ENCODE peak calls at places on chromosome 4, in four cellular contexts. U is foreskin keratinocyte, M is vagina, X is Peyer's patch. R is an unnamed sample.

GRCh38 chr4:174815282-174815681 is 13.8 kb downstream of the GLRA3 start:
- DNase-seq in U (no peak), M (no peak), X (no peak), R (no peak)

GRCh38 chr4:117831060-117831683 is 203.1 kb upstream of the NDST3 start:
- DNase-seq in U (no peak), M (no peak), X (no peak), R (no peak)

GRCh38 chr4:147542229-147542990 is 61.5 kb downstream of the EDNRA start:
- DNase-seq in U (no peak), M (no peak), X (no peak), R (no peak)

GRCh38 chr4:72531768-72532290 is 37.2 kb downstream of the ADAMTS3 start:
- DNase-seq in U (no peak), M (no peak), X (no peak), R (no peak)

GRCh38 chr4:176789955-176790354 is 2.8 kb downstream of the VEGFC start:
- DNase-seq in U (peak), M (no peak), X (no peak), R (peak)

GRCh38 chr4:161343188-161343950 is 820.4 kb downstream of the FSTL5 start:
- DNase-seq in U (no peak), M (no peak), X (no peak), R (no peak)

GRCh38 chr4:81118086-81118485 is 87.6 kb downstream of the BMP3 start:
- DNase-seq in U (no peak), M (no peak), X (no peak), R (no peak)

GRCh38 chr4:40897557-40898203 is 147.9 kb downstream of the NSUN7 start:
- DNase-seq in U (no peak), M (no peak), X (peak), R (no peak)

GRCh38 chr4:60223098-60223497 is 977.0 kb upstream of the ADGRL3 start:
- DNase-seq in U (no peak), M (no peak), X (no peak), R (no peak)

GRCh38 chr4:152997771-152998487 is 61.8 kb downstream of the FHDC1 start:
- DNase-seq in U (peak), M (no peak), X (peak), R (peak)

GRCh38 chr4:40283968-40284367 is 51.2 kb upstream of the CHRNA9 start:
- DNase-seq in U (peak), M (no peak), X (peak), R (no peak)

GRCh38 chr4:153792007-153792892 is 3.4 kb upstream of the SFRP2 start:
- DNase-seq in U (peak), M (no peak), X (peak), R (no peak)

GRCh38 chr4:122617597-122618593 is 3.0 kb downstream of the IL21 start:
- DNase-seq in U (no peak), M (no peak), X (no peak), R (no peak)

GRCh38 chr4:163816494-163816893 is 322.0 kb downstream of the TMA16 start:
- DNase-seq in U (no peak), M (no peak), X (no peak), R (no peak)

GRCh38 chr4:188400456-188400855 is 261.2 kb downstream of the TRIML1 start:
- DNase-seq in U (peak), M (no peak), X (no peak), R (no peak)

GRCh38 chr4:164779811-164780216 is 25.9 kb downstream of the SMIM31 start:
- DNase-seq in U (peak), M (no peak), X (no peak), R (no peak)

GRCh38 chr4:24775209-24775608 is 20.2 kb upstream of the SOD3 start:
- DNase-seq in U (no peak), M (no peak), X (no peak), R (no peak)

GRCh38 chr4:38290360-38290759 is 330.2 kb downstream of the PTTG2 start:
- DNase-seq in U (no peak), M (no peak), X (no peak), R (no peak)

GRCh38 chr4:74311696-74312313 is 3.5 kb downstream of the EPGN start:
- DNase-seq in U (no peak), M (no peak), X (no peak), R (no peak)

GRCh38 chr4:118326585-118326984 is 26.2 kb downstream of the PRSS12 start:
- DNase-seq in U (no peak), M (no peak), X (no peak), R (no peak)

GRCh38 chr4:144649646-144650045 is 3.7 kb downstream of the HHIP start:
- DNase-seq in U (no peak), M (no peak), X (no peak), R (no peak)

GRCh38 chr4:156948133-156948532 is 23.5 kb downstream of the PDGFC start:
- DNase-seq in U (no peak), M (no peak), X (no peak), R (no peak)

GRCh38 chr4:165325732-165326512 is 1.5 kb upstream of the MSMO1 start:
- DNase-seq in U (peak), M (no peak), X (peak), R (peak)

DNA sequence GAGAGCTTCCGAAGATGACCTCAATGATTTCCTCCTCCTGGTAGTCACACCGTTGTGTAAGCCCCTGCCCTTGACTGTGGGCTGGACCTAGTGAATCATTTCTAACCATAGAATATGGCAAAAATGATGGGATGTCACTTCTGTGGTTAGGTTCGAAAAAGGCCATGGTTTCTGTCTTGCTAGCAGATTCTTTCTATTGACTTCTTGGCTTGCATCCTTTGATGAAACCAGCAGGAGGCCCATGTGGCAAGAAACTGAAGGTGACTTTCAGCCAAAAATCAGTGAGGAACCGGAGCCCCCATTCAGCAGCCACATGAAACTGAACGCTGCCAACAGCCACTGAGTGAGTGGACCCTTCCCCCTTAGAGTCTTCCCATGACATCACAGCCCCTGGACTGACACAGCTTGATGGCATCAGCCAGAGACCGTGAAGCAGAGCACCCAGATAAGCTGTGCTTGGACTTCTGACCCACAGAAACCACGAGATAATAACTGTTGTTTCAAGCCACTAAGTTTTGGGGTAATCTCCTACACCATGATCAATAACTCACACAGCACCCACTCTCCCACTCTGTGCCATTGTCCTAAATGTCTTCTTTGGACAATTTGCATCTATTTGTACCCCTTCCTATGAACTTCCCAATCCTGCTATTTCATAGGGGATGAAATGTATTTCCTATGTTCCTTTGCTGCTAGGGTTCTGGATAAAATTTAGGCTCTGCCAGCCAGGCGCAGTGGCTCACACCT is 148.0 kb upstream of the STX18 start:
- DNase-seq in U (peak), M (no peak), X (no peak), R (no peak)
- H3K27ac ChIP-seq in U (no peak), M (no peak), X (no peak), R (no peak)

GRCh38 chr4:112775801-112776200 is 138.9 kb downstream of the LARP7 start:
- DNase-seq in U (peak), M (no peak), X (no peak), R (peak)
- H3K27ac ChIP-seq in U (no peak), M (no peak), X (no peak), R (no peak)

GRCh38 chr4:185506422-185506821 is 28.9 kb downstream of the PDLIM3 start:
- DNase-seq in U (no peak), M (no peak), X (no peak), R (no peak)

GRCh38 chr4:185500576-185500975 is 29.0 kb upstream of the CCDC110 start:
- DNase-seq in U (no peak), M (no peak), X (no peak), R (no peak)

GRCh38 chr4:185500035-185500434 is 28.5 kb upstream of the CCDC110 start:
- DNase-seq in U (no peak), M (no peak), X (no peak), R (no peak)

GRCh38 chr4:185508162-185508561 is 27.1 kb downstream of the PDLIM3 start:
- DNase-seq in U (peak), M (no peak), X (no peak), R (peak)

DNA sequence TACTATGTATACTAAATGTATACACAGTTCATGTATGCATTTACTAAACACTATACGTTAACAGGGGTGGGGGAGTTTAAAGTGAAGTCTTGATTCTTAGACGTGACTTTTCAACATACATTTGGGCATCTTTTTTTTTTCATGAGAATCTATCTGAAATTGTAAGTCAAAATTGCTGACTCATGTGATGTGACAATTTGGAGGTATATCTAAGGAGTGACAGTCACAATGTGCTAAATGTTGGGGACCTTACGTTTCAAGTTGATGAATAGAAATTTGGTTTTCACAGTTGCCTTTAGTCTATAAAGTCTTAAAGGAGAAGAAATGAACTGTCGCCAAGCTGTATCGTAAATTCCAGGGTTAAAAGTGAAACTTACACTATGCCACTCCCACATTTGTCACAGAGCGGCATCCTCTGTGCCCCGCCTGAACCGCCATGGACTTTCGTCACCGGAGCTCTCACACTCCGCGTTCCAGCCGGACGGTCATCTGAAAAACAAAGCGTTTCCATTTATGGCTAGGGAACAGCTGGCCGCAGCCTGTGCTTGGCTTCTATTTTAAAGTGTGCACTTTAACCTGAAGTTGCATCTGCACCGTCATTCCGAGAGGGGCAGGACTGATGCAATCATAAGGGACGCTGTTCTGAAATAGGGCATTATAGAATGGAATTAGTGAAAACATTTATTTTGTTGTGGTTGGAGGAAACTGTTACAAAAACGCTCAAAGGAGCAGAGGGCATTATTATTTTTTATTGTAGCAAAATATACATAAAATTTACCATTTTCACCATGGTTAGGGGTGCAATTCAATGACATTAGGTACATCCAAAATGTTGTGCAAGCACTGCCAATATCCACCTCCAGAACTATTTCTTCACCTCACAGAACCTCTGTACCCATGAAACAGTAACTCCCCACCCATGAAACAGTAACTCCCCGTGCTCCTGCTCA is 30.9 kb downstream of the PDLIM3 start:
- DNase-seq in U (no peak), M (no peak), X (peak), R (no peak)
- H3K27ac ChIP-seq in U (no peak), M (peak), X (no peak), R (no peak)

GRCh38 chr4:151864068-151864467 is 103.3 kb upstream of the GATB start:
- DNase-seq in U (no peak), M (no peak), X (no peak), R (no peak)

GRCh38 chr4:151865327-151865726 is 104.5 kb upstream of the GATB start:
- DNase-seq in U (no peak), M (no peak), X (peak), R (no peak)

GRCh38 chr4:151865744-151866143 is 104.9 kb upstream of the GATB start:
- DNase-seq in U (no peak), M (no peak), X (no peak), R (no peak)

GRCh38 chr4:151860561-151861093 is 99.8 kb upstream of the GATB start:
- DNase-seq in U (no peak), M (no peak), X (no peak), R (no peak)

DNA sequence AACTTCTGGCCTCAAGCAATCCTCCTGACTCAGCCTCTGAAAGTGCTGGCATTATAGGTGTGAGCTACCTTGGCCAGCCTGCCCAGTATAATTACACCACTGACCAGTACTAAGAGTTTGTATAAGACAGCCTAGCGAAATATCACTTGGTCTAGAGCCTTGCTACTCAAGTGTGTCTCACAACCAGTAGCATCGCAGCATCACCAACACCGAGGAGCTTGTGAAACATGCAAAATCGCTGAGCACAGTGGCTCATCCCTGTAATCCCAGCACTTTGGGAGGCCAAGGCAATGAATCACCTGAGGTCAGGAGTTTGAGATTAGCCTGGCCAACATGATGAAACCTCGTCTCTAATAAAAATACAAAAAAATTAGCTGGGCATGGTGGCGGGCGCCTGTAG is 102.0 kb upstream of the GATB start:
- DNase-seq in U (peak), M (no peak), X (no peak), R (no peak)
- H3K27ac ChIP-seq in U (no peak), M (no peak), X (no peak), R (no peak)